ENCODE peak calls at places on chromosomes 4 and X, in ten cellular contexts. One of them, this sample, is unnamed.

GRCh38 chr4:80183196-80184052 is 13.9 kb upstream of the PRDM8 start:
- DNase-seq in fibroblast of villous mesenchyme: peak; percentile 20
- DNase-seq in IMR-90: no peak
- DNase-seq in H9: peak; percentile 36
- DNase-seq in left ventricle myocardium inferior: peak; percentile 41
- DNase-seq in neural progenitor cell: peak; percentile 33
- DNase-seq in ascending aorta: no peak
- DNase-seq in CD8-positive, alpha-beta T cell: peak; percentile 39
- DNase-seq in LNCaP clone FGC: no peak
- DNase-seq in Peyer's patch: no peak
- DNase-seq in this sample: no peak

GRCh38 chrX:50067435-50068292 is 133.1 kb downstream of the AKAP4 start:
- DNase-seq in left ventricle myocardium inferior: no peak
- DNase-seq in ascending aorta: no peak
- DNase-seq in Peyer's patch: peak; percentile 59
- DNase-seq in LNCaP clone FGC: no peak
- DNase-seq in H9: peak; percentile 70
- DNase-seq in IMR-90: peak; percentile 47
- DNase-seq in CD8-positive, alpha-beta T cell: no peak
- DNase-seq in neural progenitor cell: peak; percentile 80
- DNase-seq in fibroblast of villous mesenchyme: no peak
- DNase-seq in this sample: no peak

GRCh38 chrX:124829930-124830329 is 483.6 kb downstream of the SH2D1A start:
- DNase-seq in ascending aorta: no peak
- DNase-seq in neural progenitor cell: no peak
- DNase-seq in CD8-positive, alpha-beta T cell: no peak
- DNase-seq in H9: no peak
- DNase-seq in left ventricle myocardium inferior: no peak
- DNase-seq in fibroblast of villous mesenchyme: no peak
- DNase-seq in Peyer's patch: no peak
- DNase-seq in IMR-90: no peak
- DNase-seq in LNCaP clone FGC: no peak
- DNase-seq in this sample: no peak

GRCh38 chr4:24330198-24330972 is 254.0 kb downstream of the DHX15 start:
- DNase-seq in ascending aorta: no peak
- DNase-seq in Peyer's patch: no peak
- DNase-seq in IMR-90: no peak
- DNase-seq in neural progenitor cell: no peak
- DNase-seq in fibroblast of villous mesenchyme: no peak
- DNase-seq in CD8-positive, alpha-beta T cell: no peak
- DNase-seq in LNCaP clone FGC: no peak
- DNase-seq in H9: no peak
- DNase-seq in left ventricle myocardium inferior: no peak
- DNase-seq in this sample: no peak

GRCh38 chrX:45756562-45756961 is 555.9 kb upstream of the DIPK2B start:
- DNase-seq in fibroblast of villous mesenchyme: no peak
- DNase-seq in H9: no peak
- DNase-seq in neural progenitor cell: no peak
- DNase-seq in CD8-positive, alpha-beta T cell: no peak
- DNase-seq in ascending aorta: no peak
- DNase-seq in left ventricle myocardium inferior: no peak
- DNase-seq in Peyer's patch: no peak
- DNase-seq in IMR-90: no peak
- DNase-seq in LNCaP clone FGC: peak; percentile 84
- DNase-seq in this sample: no peak

GRCh38 chr4:173490817-173491518 is 39.1 kb downstream of the HAND2 start:
- DNase-seq in left ventricle myocardium inferior: no peak
- DNase-seq in fibroblast of villous mesenchyme: peak; percentile 79
- DNase-seq in Peyer's patch: no peak
- DNase-seq in neural progenitor cell: no peak
- DNase-seq in IMR-90: peak; percentile 67
- DNase-seq in LNCaP clone FGC: no peak
- DNase-seq in ascending aorta: no peak
- DNase-seq in H9: no peak
- DNase-seq in CD8-positive, alpha-beta T cell: no peak
- DNase-seq in this sample: no peak

GRCh38 chr4:76607266-76607799 is 172.3 kb downstream of the SHROOM3 start:
- DNase-seq in Peyer's patch: no peak
- DNase-seq in LNCaP clone FGC: no peak
- DNase-seq in fibroblast of villous mesenchyme: peak; percentile 97
- DNase-seq in IMR-90: peak; percentile 47
- DNase-seq in ascending aorta: no peak
- DNase-seq in CD8-positive, alpha-beta T cell: no peak
- DNase-seq in left ventricle myocardium inferior: no peak
- DNase-seq in neural progenitor cell: peak; percentile 50
- DNase-seq in H9: no peak
- DNase-seq in this sample: no peak

GRCh38 chr4:153061971-153062370 is 125.8 kb downstream of the FHDC1 start:
- DNase-seq in fibroblast of villous mesenchyme: no peak
- DNase-seq in left ventricle myocardium inferior: no peak
- DNase-seq in IMR-90: no peak
- DNase-seq in neural progenitor cell: no peak
- DNase-seq in ascending aorta: no peak
- DNase-seq in CD8-positive, alpha-beta T cell: no peak
- DNase-seq in Peyer's patch: no peak
- DNase-seq in LNCaP clone FGC: no peak
- DNase-seq in H9: no peak
- DNase-seq in this sample: no peak

GRCh38 chrX:6614516-6614915 is 79.6 kb upstream of the VCX3A start:
- DNase-seq in LNCaP clone FGC: no peak
- DNase-seq in neural progenitor cell: peak; percentile 1
- DNase-seq in IMR-90: no peak
- DNase-seq in CD8-positive, alpha-beta T cell: no peak
- DNase-seq in H9: no peak
- DNase-seq in fibroblast of villous mesenchyme: no peak
- DNase-seq in ascending aorta: no peak
- DNase-seq in left ventricle myocardium inferior: no peak
- DNase-seq in Peyer's patch: no peak
- DNase-seq in this sample: no peak

GRCh38 chrX:46898207-46898606 is 14.0 kb upstream of the JADE3 start:
- DNase-seq in Peyer's patch: no peak
- DNase-seq in H9: no peak
- DNase-seq in LNCaP clone FGC: no peak
- DNase-seq in neural progenitor cell: no peak
- DNase-seq in CD8-positive, alpha-beta T cell: no peak
- DNase-seq in ascending aorta: no peak
- DNase-seq in IMR-90: no peak
- DNase-seq in fibroblast of villous mesenchyme: no peak
- DNase-seq in left ventricle myocardium inferior: no peak
- DNase-seq in this sample: no peak

GRCh38 chrX:46904626-46905025 is 7.6 kb upstream of the JADE3 start:
- DNase-seq in left ventricle myocardium inferior: no peak
- DNase-seq in neural progenitor cell: no peak
- DNase-seq in ascending aorta: no peak
- DNase-seq in Peyer's patch: no peak
- DNase-seq in CD8-positive, alpha-beta T cell: no peak
- DNase-seq in fibroblast of villous mesenchyme: no peak
- DNase-seq in LNCaP clone FGC: no peak
- DNase-seq in H9: no peak
- DNase-seq in IMR-90: no peak
- DNase-seq in this sample: no peak

DNA sequence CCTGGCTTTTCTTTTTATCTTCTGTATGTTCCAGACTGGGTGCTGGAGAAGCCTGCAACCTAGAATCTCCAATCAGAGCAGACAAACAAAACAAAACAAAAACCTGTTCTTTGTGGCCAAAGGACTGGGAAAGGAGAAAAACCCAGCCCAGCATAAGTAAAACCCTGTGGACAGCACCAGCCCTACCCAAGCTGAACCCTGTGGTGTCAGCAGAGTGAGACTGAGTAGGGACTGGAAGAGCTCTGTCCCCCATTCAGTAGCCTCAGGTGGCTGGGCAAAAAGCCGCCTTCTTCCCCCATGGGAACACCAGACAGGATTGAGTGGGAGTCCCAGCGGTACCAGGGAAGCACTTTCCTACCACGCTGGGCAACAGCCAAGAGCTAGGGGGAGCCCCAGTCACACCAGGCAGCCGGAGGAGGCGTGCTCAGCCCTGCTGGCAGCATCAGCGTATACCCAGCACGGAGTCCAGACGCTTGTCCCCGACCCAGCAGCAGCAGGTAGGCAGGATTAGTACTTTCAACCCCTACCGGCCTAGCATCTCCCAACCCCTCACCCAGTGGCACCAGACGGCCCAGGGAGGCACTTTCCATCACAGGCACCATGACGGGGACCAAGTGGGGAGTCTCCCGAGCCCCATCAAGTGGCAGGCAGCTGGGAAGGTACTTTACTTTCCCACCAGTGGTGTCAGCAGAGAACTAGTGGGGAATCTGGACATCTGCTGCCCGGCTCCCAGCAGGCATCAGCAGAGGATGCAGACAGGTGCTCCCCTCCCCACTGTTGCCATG is 8.6 kb upstream of the JADE3 start:
- DNase-seq in ascending aorta: peak; percentile 16
- DNase-seq in H9: peak; percentile 86
- DNase-seq in fibroblast of villous mesenchyme: peak; percentile 74
- DNase-seq in Peyer's patch: peak; percentile 80
- DNase-seq in neural progenitor cell: peak; percentile 80
- DNase-seq in left ventricle myocardium inferior: peak; percentile 76
- DNase-seq in LNCaP clone FGC: peak; percentile 55
- DNase-seq in IMR-90: peak; percentile 70
- DNase-seq in CD8-positive, alpha-beta T cell: peak; percentile 45
- DNase-seq in this sample: peak; percentile 70
- TF ChIP-seq CTCF in ascending aorta: peak; percentile 60
- TF ChIP-seq CTCF in H9: peak; percentile 66
- TF ChIP-seq CTCF in fibroblast of villous mesenchyme: peak; percentile 59
- TF ChIP-seq CTCF in Peyer's patch: peak; percentile 56
- TF ChIP-seq CTCF in neural progenitor cell: peak; percentile 60
- TF ChIP-seq CTCF in left ventricle myocardium inferior: peak; percentile 72
- TF ChIP-seq CTCF in LNCaP clone FGC: peak; percentile 66
- TF ChIP-seq CTCF in IMR-90: peak; percentile 55
- TF ChIP-seq CTCF in CD8-positive, alpha-beta T cell: no peak
- TF ChIP-seq CTCF in this sample: peak; percentile 73

GRCh38 chrX:110408949-110409588 is 50.4 kb downstream of the RTL9 start:
- DNase-seq in LNCaP clone FGC: no peak
- DNase-seq in H9: no peak
- DNase-seq in fibroblast of villous mesenchyme: peak; percentile 87
- DNase-seq in IMR-90: peak; percentile 76
- DNase-seq in Peyer's patch: no peak
- DNase-seq in CD8-positive, alpha-beta T cell: no peak
- DNase-seq in ascending aorta: no peak
- DNase-seq in neural progenitor cell: no peak
- DNase-seq in left ventricle myocardium inferior: no peak
- DNase-seq in this sample: no peak

GRCh38 chrX:110410598-110410997 is 52.0 kb downstream of the RTL9 start:
- DNase-seq in IMR-90: no peak
- DNase-seq in left ventricle myocardium inferior: no peak
- DNase-seq in Peyer's patch: no peak
- DNase-seq in LNCaP clone FGC: no peak
- DNase-seq in fibroblast of villous mesenchyme: no peak
- DNase-seq in H9: no peak
- DNase-seq in neural progenitor cell: no peak
- DNase-seq in CD8-positive, alpha-beta T cell: no peak
- DNase-seq in ascending aorta: no peak
- DNase-seq in this sample: no peak

GRCh38 chrX:110407910-110408545 is 49.4 kb downstream of the RTL9 start:
- DNase-seq in CD8-positive, alpha-beta T cell: peak; percentile 56
- DNase-seq in Peyer's patch: no peak
- DNase-seq in LNCaP clone FGC: no peak
- DNase-seq in left ventricle myocardium inferior: no peak
- DNase-seq in H9: peak; percentile 46
- DNase-seq in fibroblast of villous mesenchyme: peak; percentile 79
- DNase-seq in neural progenitor cell: peak; percentile 68
- DNase-seq in ascending aorta: no peak
- DNase-seq in IMR-90: peak; percentile 71
- DNase-seq in this sample: peak; percentile 75

GRCh38 chrX:110406822-110407221 is 48.2 kb downstream of the RTL9 start:
- DNase-seq in IMR-90: no peak
- DNase-seq in H9: no peak
- DNase-seq in left ventricle myocardium inferior: no peak
- DNase-seq in LNCaP clone FGC: no peak
- DNase-seq in CD8-positive, alpha-beta T cell: no peak
- DNase-seq in fibroblast of villous mesenchyme: no peak
- DNase-seq in ascending aorta: no peak
- DNase-seq in Peyer's patch: no peak
- DNase-seq in neural progenitor cell: no peak
- DNase-seq in this sample: no peak

GRCh38 chrX:110409925-110410324 is 51.3 kb downstream of the RTL9 start:
- DNase-seq in Peyer's patch: no peak
- DNase-seq in LNCaP clone FGC: no peak
- DNase-seq in left ventricle myocardium inferior: no peak
- DNase-seq in fibroblast of villous mesenchyme: peak; percentile 72
- DNase-seq in CD8-positive, alpha-beta T cell: no peak
- DNase-seq in H9: no peak
- DNase-seq in IMR-90: peak; percentile 73
- DNase-seq in neural progenitor cell: no peak
- DNase-seq in ascending aorta: no peak
- DNase-seq in this sample: no peak
- TF ChIP-seq CTCF in Peyer's patch: no peak
- TF ChIP-seq CTCF in LNCaP clone FGC: no peak
- TF ChIP-seq CTCF in left ventricle myocardium inferior: no peak
- TF ChIP-seq CTCF in fibroblast of villous mesenchyme: no peak
- TF ChIP-seq CTCF in CD8-positive, alpha-beta T cell: no peak
- TF ChIP-seq CTCF in H9: no peak
- TF ChIP-seq CTCF in IMR-90: no peak
- TF ChIP-seq CTCF in neural progenitor cell: no peak
- TF ChIP-seq CTCF in ascending aorta: no peak
- TF ChIP-seq CTCF in this sample: no peak

DNA sequence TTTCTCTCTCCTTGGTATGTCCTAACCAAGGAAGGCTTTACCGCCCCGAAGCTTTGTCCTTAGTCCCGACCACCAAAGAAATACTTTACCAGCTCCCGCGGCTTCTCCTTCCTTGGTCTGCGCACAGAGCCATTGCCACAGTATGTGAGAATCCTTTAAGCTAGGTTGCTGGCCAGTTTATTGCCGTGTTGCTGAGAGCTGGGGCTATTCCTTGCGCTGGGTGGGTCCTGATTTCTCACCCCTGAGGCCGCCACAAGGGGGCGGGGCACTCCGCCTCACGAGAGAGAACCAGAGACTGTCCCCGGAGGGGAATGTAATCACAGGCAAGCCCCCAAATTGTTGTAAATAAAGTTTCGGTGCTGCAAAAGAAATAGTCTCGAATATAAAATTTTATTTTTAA is 331.0 kb upstream of the PCDH10 start:
- DNase-seq in IMR-90: no peak
- DNase-seq in Peyer's patch: no peak
- DNase-seq in fibroblast of villous mesenchyme: no peak
- DNase-seq in neural progenitor cell: peak; percentile 47
- DNase-seq in LNCaP clone FGC: no peak
- DNase-seq in H9: peak; percentile 87
- DNase-seq in ascending aorta: no peak
- DNase-seq in left ventricle myocardium inferior: no peak
- DNase-seq in CD8-positive, alpha-beta T cell: no peak
- DNase-seq in this sample: no peak
- TF ChIP-seq CTCF in IMR-90: no peak
- TF ChIP-seq CTCF in Peyer's patch: no peak
- TF ChIP-seq CTCF in fibroblast of villous mesenchyme: no peak
- TF ChIP-seq CTCF in neural progenitor cell: peak; percentile 55
- TF ChIP-seq CTCF in LNCaP clone FGC: peak; percentile 16
- TF ChIP-seq CTCF in H9: peak; percentile 83
- TF ChIP-seq CTCF in ascending aorta: no peak
- TF ChIP-seq CTCF in left ventricle myocardium inferior: no peak
- TF ChIP-seq CTCF in CD8-positive, alpha-beta T cell: no peak
- TF ChIP-seq CTCF in this sample: peak; percentile 61

DNA sequence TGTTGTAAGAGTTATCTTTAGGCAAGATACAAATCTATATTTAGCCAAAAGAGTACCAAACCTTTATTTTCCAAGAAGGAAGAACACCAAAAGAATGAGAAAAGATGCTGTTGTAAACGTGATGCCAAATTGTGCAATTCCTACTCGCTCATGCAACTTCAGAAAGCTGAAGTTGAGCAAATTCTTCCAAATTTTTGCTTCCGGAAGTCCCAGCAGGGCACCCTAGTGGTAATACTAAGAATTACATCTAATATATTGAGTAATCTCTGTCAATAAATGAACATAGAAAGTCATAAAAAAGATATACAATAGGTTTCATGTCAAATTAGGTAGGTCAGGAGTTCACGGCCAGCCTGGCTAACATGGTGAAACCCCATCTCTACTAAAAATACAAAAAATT is 36.0 kb upstream of the SMARCAD1 start:
- DNase-seq in neural progenitor cell: no peak
- DNase-seq in left ventricle myocardium inferior: no peak
- DNase-seq in Peyer's patch: no peak
- DNase-seq in ascending aorta: no peak
- DNase-seq in LNCaP clone FGC: no peak
- DNase-seq in IMR-90: no peak
- DNase-seq in CD8-positive, alpha-beta T cell: no peak
- DNase-seq in H9: no peak
- DNase-seq in fibroblast of villous mesenchyme: peak; percentile 2
- DNase-seq in this sample: no peak
- TF ChIP-seq CTCF in neural progenitor cell: peak; percentile 53
- TF ChIP-seq CTCF in left ventricle myocardium inferior: no peak
- TF ChIP-seq CTCF in Peyer's patch: no peak
- TF ChIP-seq CTCF in ascending aorta: no peak
- TF ChIP-seq CTCF in LNCaP clone FGC: no peak
- TF ChIP-seq CTCF in IMR-90: peak; percentile 27
- TF ChIP-seq CTCF in CD8-positive, alpha-beta T cell: no peak
- TF ChIP-seq CTCF in H9: peak; percentile 73
- TF ChIP-seq CTCF in fibroblast of villous mesenchyme: peak; percentile 52
- TF ChIP-seq CTCF in this sample: peak; percentile 69